ENCODE peak calls at places on chromosomes 5 and 9, in five cellular contexts. One of them, this sample, is unnamed.

GRCh38 chr9:14379280-14379679 is 65.3 kb upstream of the NFIB start:
- DNase-seq in CD4-positive, alpha-beta T cell: no peak
- DNase-seq in GM12891: no peak
- DNase-seq in HTR-8/SVneo: no peak
- DNase-seq in naive B cell: no peak
- DNase-seq in this sample: no peak

GRCh38 chr5:132663771-132664695 is 6.1 kb downstream of the IL13 start:
- DNase-seq in CD4-positive, alpha-beta T cell: no peak
- DNase-seq in GM12891: no peak
- DNase-seq in HTR-8/SVneo: no peak
- DNase-seq in naive B cell: no peak
- DNase-seq in this sample: peak

GRCh38 chr9:36935768-36936497 is 98.1 kb downstream of the PAX5 start:
- DNase-seq in CD4-positive, alpha-beta T cell: no peak
- DNase-seq in GM12891: no peak
- DNase-seq in HTR-8/SVneo: no peak
- DNase-seq in naive B cell: no peak
- DNase-seq in this sample: peak

GRCh38 chr9:7405924-7406604 is 393.5 kb downstream of the DMAC1 start:
- DNase-seq in CD4-positive, alpha-beta T cell: no peak
- DNase-seq in GM12891: no peak
- DNase-seq in HTR-8/SVneo: no peak
- DNase-seq in naive B cell: no peak
- DNase-seq in this sample: peak

GRCh38 chr5:67003906-67004729 is 192.5 kb downstream of the CD180 start:
- DNase-seq in CD4-positive, alpha-beta T cell: peak
- DNase-seq in GM12891: no peak
- DNase-seq in HTR-8/SVneo: peak
- DNase-seq in naive B cell: peak
- DNase-seq in this sample: peak

GRCh38 chr5:115460476-115460875 is 84.1 kb downstream of the FEM1C start:
- DNase-seq in CD4-positive, alpha-beta T cell: no peak
- DNase-seq in GM12891: no peak
- DNase-seq in HTR-8/SVneo: peak
- DNase-seq in naive B cell: no peak
- DNase-seq in this sample: peak

GRCh38 chr5:122661496-122662180 is 113.2 kb upstream of the SNX2 start:
- DNase-seq in CD4-positive, alpha-beta T cell: no peak
- DNase-seq in GM12891: no peak
- DNase-seq in HTR-8/SVneo: no peak
- DNase-seq in naive B cell: no peak
- DNase-seq in this sample: no peak

GRCh38 chr5:96721351-96721970 is 59.3 kb downstream of the CAST start:
- DNase-seq in CD4-positive, alpha-beta T cell: no peak
- DNase-seq in GM12891: no peak
- DNase-seq in HTR-8/SVneo: no peak
- DNase-seq in naive B cell: no peak
- DNase-seq in this sample: no peak

GRCh38 chr9:36136277-36136893 is at the start of gene GLIPR2:
- DNase-seq in CD4-positive, alpha-beta T cell: peak
- DNase-seq in GM12891: peak
- DNase-seq in HTR-8/SVneo: peak
- DNase-seq in naive B cell: peak
- DNase-seq in this sample: peak

This sample was measured in GM13976.